ENCODE peak calls at places on chromosome 1, in ten cellular contexts. E is COR-L47; K is retina; P is H7; V is Calu3; A is kidney tubule cell; Q is T-helper 1 cell; I is HT1080; J is activated naive CD4-positive, alpha-beta T cell treated with anti-CD3 and anti-CD28 coated beads, Interleukin-2, amount 10 ng/mL, durations not matched to agents 7 days and 5 days; W is activated CD4-positive, alpha-beta T cell treated with anti-CD3 and anti-CD28 coated beads, Interleukin-2, amount 50 U/mL, for 24 hours. G is an unnamed sample.

GRCh38 chr1:109198043-109198695 is 15.5 kb upstream of the SARS1 start:
- DNase-seq in E (no peak), K (no peak), P (no peak), V (no peak), A (peak), Q (no peak), I (peak), J (no peak), W (no peak), G (no peak)

GRCh38 chr1:119279441-119280415 is 88.9 kb upstream of the HAO2 start:
- DNase-seq in E (peak), K (no peak), P (no peak), V (peak), A (peak), Q (no peak), I (peak), J (no peak), W (no peak), G (no peak)

GRCh38 chr1:2129256-2129943 is 65.2 kb downstream of the FAAP20 start:
- DNase-seq in E (no peak), K (no peak), P (no peak), V (no peak), A (no peak), Q (no peak), I (no peak), J (no peak), W (no peak), G (no peak)

GRCh38 chr1:156387899-156388813 is 19.1 kb downstream of the RHBG start:
- DNase-seq in E (no peak), K (peak), P (peak), V (no peak), A (no peak), Q (no peak), I (no peak), J (no peak), W (no peak), G (no peak)

GRCh38 chr1:169644298-169644697 is 14.4 kb upstream of the SELP start:
- DNase-seq in E (no peak), K (no peak), P (no peak), V (no peak), A (no peak), Q (no peak), I (no peak), J (no peak), W (no peak), G (no peak)

GRCh38 chr1:7220007-7220406 is 434.8 kb downstream of the CAMTA1 start:
- DNase-seq in E (no peak), K (no peak), P (no peak), V (no peak), A (no peak), Q (no peak), I (peak), J (no peak), W (no peak), G (no peak)

GRCh38 chr1:90616395-90616794 is 100.7 kb downstream of the BARHL2 start:
- DNase-seq in E (peak), K (no peak), P (peak), V (peak), A (peak), Q (no peak), I (peak), J (no peak), W (no peak), G (no peak)

GRCh38 chr1:176989754-176990153 is 174.8 kb downstream of the ASTN1 start:
- DNase-seq in E (no peak), K (no peak), P (no peak), V (no peak), A (no peak), Q (no peak), I (no peak), J (no peak), W (no peak), G (no peak)

GRCh38 chr1:41704189-41704588 is 214.5 kb downstream of the HIVEP3 start:
- DNase-seq in E (no peak), K (no peak), P (no peak), V (no peak), A (no peak), Q (no peak), I (no peak), J (no peak), W (no peak), G (no peak)

GRCh38 chr1:212432163-212432705 is 486 bp upstream of the NENF start:
- DNase-seq in E (no peak), K (no peak), P (no peak), V (no peak), A (no peak), Q (no peak), I (no peak), J (no peak), W (no peak), G (no peak)

GRCh38 chr1:207822602-207823451 is 71.0 kb downstream of the CD46 start:
- DNase-seq in E (peak), K (no peak), P (peak), V (peak), A (peak), Q (peak), I (no peak), J (peak), W (no peak), G (peak)

GRCh38 chr1:98364544-98364943 is 297.0 kb upstream of the SNX7 start:
- DNase-seq in E (no peak), K (no peak), P (no peak), V (no peak), A (no peak), Q (no peak), I (no peak), J (no peak), W (no peak), G (no peak)

GRCh38 chr1:201180901-201181300 is 9.7 kb upstream of the IGFN1 start:
- DNase-seq in E (no peak), K (no peak), P (no peak), V (no peak), A (no peak), Q (no peak), I (no peak), J (no peak), W (no peak), G (no peak)

GRCh38 chr1:15919316-15919715 is 56.6 kb downstream of the ZBTB17 start:
- DNase-seq in E (no peak), K (no peak), P (no peak), V (peak), A (peak), Q (no peak), I (peak), J (peak), W (no peak), G (no peak)

GRCh38 chr1:3787745-3788605 is 8.3 kb downstream of the LRRC47 start:
- DNase-seq in E (no peak), K (no peak), P (peak), V (no peak), A (no peak), Q (no peak), I (no peak), J (no peak), W (no peak), G (no peak)

GRCh38 chr1:38990401-38990745 is 703 bp upstream of the AKIRIN1 start:
- DNase-seq in E (no peak), K (peak), P (no peak), V (no peak), A (no peak), Q (no peak), I (no peak), J (no peak), W (no peak), G (no peak)

GRCh38 chr1:153636312-153636711 is 2.4 kb downstream of the CHTOP start:
- DNase-seq in E (no peak), K (no peak), P (no peak), V (no peak), A (no peak), Q (no peak), I (no peak), J (no peak), W (no peak), G (no peak)

GRCh38 chr1:183339556-183340167 is 78.5 kb downstream of the NMNAT2 start:
- DNase-seq in E (no peak), K (no peak), P (no peak), V (no peak), A (peak), Q (no peak), I (no peak), J (no peak), W (no peak), G (no peak)

GRCh38 chr1:28112388-28113311 is 24.2 kb upstream of the EYA3 start:
- DNase-seq in E (no peak), K (no peak), P (no peak), V (no peak), A (peak), Q (no peak), I (peak), J (no peak), W (no peak), G (peak)